ENCODE peak calls at places on chromosomes 4 and X, in six cellular contexts. One of them, this sample, is unnamed.

GRCh38 chr4:13865871-13866669 is 238.5 kb upstream of the BOD1L1 start:
- DNase-seq in transverse colon: no peak
- DNase-seq in ovary: no peak
- DNase-seq in suprapubic skin: no peak
- DNase-seq in H1: no peak
- DNase-seq in spleen: no peak
- DNase-seq in this sample: no peak

GRCh38 chr4:134200811-134201215 is 776 bp downstream of the PABPC4L start:
- DNase-seq in transverse colon: no peak
- DNase-seq in ovary: no peak
- DNase-seq in suprapubic skin: no peak
- DNase-seq in H1: no peak
- DNase-seq in spleen: peak
- DNase-seq in this sample: peak

GRCh38 chr4:23942491-23942890 is 52.6 kb upstream of the PPARGC1A start:
- DNase-seq in transverse colon: no peak
- DNase-seq in ovary: no peak
- DNase-seq in suprapubic skin: no peak
- DNase-seq in H1: no peak
- DNase-seq in spleen: no peak
- DNase-seq in this sample: no peak

GRCh38 chrX:133412246-133412645 is 3.0 kb downstream of the GPC4 start:
- DNase-seq in transverse colon: no peak
- DNase-seq in ovary: no peak
- DNase-seq in suprapubic skin: no peak
- DNase-seq in H1: no peak
- DNase-seq in spleen: no peak
- DNase-seq in this sample: no peak

GRCh38 chr4:41141910-41142309 is 72.4 kb downstream of the APBB2 start:
- DNase-seq in transverse colon: no peak
- DNase-seq in ovary: no peak
- DNase-seq in suprapubic skin: no peak
- DNase-seq in H1: no peak
- DNase-seq in spleen: no peak
- DNase-seq in this sample: no peak

GRCh38 chr4:48226199-48226598 is 43.4 kb downstream of the TEC start:
- DNase-seq in transverse colon: no peak
- DNase-seq in ovary: no peak
- DNase-seq in suprapubic skin: no peak
- DNase-seq in H1: no peak
- DNase-seq in spleen: no peak
- DNase-seq in this sample: no peak

GRCh38 chrX:74521961-74522833 is 92.2 kb downstream of the RLIM start:
- DNase-seq in transverse colon: no peak
- DNase-seq in ovary: peak
- DNase-seq in suprapubic skin: no peak
- DNase-seq in H1: no peak
- DNase-seq in spleen: no peak
- DNase-seq in this sample: no peak

GRCh38 chrX:44043496-44043895 is 70.3 kb upstream of the NDP start:
- DNase-seq in transverse colon: no peak
- DNase-seq in ovary: no peak
- DNase-seq in suprapubic skin: no peak
- DNase-seq in H1: no peak
- DNase-seq in spleen: no peak
- DNase-seq in this sample: no peak

GRCh38 chrX:134886201-134886600 is 104.6 kb upstream of the SMIM10 start:
- DNase-seq in transverse colon: no peak
- DNase-seq in ovary: no peak
- DNase-seq in suprapubic skin: no peak
- DNase-seq in H1: no peak
- DNase-seq in spleen: no peak
- DNase-seq in this sample: no peak

GRCh38 chr4:100289980-100290379 is 99.7 kb upstream of the DDIT4L start:
- DNase-seq in transverse colon: no peak
- DNase-seq in ovary: no peak
- DNase-seq in suprapubic skin: no peak
- DNase-seq in H1: no peak
- DNase-seq in spleen: no peak
- DNase-seq in this sample: no peak

GRCh38 chrX:43750248-43750676 is 94.2 kb downstream of the MAOA start:
- DNase-seq in transverse colon: peak
- DNase-seq in ovary: peak
- DNase-seq in suprapubic skin: peak
- DNase-seq in H1: peak
- DNase-seq in spleen: no peak
- DNase-seq in this sample: no peak

GRCh38 chrX:1465261-1466231 is 12.8 kb upstream of the ASMTL start:
- DNase-seq in transverse colon: no peak
- DNase-seq in ovary: no peak
- DNase-seq in suprapubic skin: peak
- DNase-seq in H1: peak
- DNase-seq in spleen: peak
- DNase-seq in this sample: peak

GRCh38 chr4:84677093-84677492 is 94.2 kb downstream of the CDS1 start:
- DNase-seq in transverse colon: no peak
- DNase-seq in ovary: no peak
- DNase-seq in suprapubic skin: no peak
- DNase-seq in H1: no peak
- DNase-seq in spleen: no peak
- DNase-seq in this sample: no peak

GRCh38 chr4:37381040-37381668 is 136.6 kb downstream of the NWD2 start:
- DNase-seq in transverse colon: no peak
- DNase-seq in ovary: no peak
- DNase-seq in suprapubic skin: no peak
- DNase-seq in H1: no peak
- DNase-seq in spleen: no peak
- DNase-seq in this sample: no peak

DNA sequence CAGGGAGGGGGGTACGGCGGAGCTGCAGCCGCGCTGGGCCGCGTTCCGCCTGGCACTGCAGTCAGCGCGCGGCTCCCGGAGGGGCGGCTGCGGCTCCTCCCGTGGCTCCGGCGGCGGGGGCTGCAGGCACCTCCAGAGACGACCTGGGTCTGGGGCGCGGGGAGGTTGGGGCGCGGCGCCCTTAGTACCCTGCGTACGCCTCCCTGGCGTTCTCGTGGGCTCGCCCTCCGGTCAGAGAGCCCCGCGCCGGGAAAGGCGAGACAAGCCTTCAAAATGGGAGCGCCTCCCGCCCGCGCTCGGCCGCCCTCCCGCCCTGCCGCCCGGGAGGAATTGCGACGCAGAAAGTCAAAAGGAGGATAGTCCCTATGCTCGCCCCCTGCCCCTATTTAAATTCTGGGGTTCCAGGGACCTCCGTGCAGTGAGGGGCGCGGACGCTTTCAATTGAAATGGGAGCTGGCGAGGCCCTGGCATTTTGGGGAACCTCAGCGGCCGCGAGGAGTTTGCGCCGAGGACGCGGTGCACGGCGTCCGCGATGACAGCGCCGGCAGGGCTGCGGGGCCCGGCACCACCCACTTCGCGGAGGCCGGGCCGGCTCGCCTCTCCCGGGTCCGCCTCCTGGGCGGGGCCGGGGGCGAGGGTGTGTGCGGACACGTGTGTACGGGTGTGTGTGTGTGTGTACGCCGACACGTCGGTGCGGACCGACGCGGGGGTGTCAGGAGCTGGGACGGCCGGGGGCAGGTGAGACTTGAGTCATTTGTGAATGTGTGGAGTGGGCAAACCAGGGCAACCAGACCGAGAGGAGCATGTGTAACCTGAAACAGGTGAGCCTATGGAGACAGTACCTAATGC is 544 bp downstream of the HERC3 start:
- DNase-seq in transverse colon: peak
- DNase-seq in ovary: peak
- DNase-seq in suprapubic skin: peak
- DNase-seq in H1: peak
- DNase-seq in spleen: peak
- DNase-seq in this sample: peak
- TF ChIP-seq POLR2A in transverse colon: peak
- TF ChIP-seq POLR2A in ovary: peak
- TF ChIP-seq POLR2A in suprapubic skin: no peak
- TF ChIP-seq POLR2A in H1: no peak
- TF ChIP-seq POLR2A in spleen: peak
- TF ChIP-seq POLR2A in this sample: no peak

GRCh38 chr4:148998719-148999118 is 556.5 kb upstream of the NR3C2 start:
- DNase-seq in transverse colon: no peak
- DNase-seq in ovary: no peak
- DNase-seq in suprapubic skin: no peak
- DNase-seq in H1: peak
- DNase-seq in spleen: no peak
- DNase-seq in this sample: no peak
- TF ChIP-seq CTCF in transverse colon: no peak
- TF ChIP-seq CTCF in ovary: no peak
- TF ChIP-seq CTCF in suprapubic skin: no peak
- TF ChIP-seq CTCF in H1: peak
- TF ChIP-seq CTCF in spleen: peak
- TF ChIP-seq CTCF in this sample: no peak

DNA sequence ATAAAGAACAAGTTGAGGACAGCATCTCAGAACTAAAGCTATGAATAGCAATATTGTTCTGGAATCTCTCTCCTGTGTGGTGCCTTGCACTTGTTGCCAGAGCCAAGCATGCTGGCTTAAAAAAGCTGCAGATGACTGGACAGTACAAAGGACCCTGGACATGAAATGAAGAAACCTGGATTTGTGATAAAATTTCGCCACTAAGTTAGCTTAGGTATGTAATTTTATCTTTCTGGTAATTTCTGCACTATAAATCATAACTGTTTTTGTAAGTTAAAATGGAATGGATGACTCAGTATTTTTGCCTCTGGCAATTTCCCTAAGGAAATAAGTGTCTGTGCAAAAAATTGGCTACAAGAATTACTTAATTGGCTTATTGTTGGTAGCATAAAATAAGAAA is 317.2 kb downstream of the CAMK2D start:
- DNase-seq in transverse colon: no peak
- DNase-seq in ovary: no peak
- DNase-seq in suprapubic skin: no peak
- DNase-seq in H1: no peak
- DNase-seq in spleen: no peak
- DNase-seq in this sample: no peak
- H3K4me3 ChIP-seq in transverse colon: no peak
- H3K4me3 ChIP-seq in ovary: no peak
- H3K4me3 ChIP-seq in suprapubic skin: no peak
- H3K4me3 ChIP-seq in H1: no peak
- H3K4me3 ChIP-seq in spleen: no peak
- H3K4me3 ChIP-seq in this sample: no peak

GRCh38 chr4:7792616-7793015 is 147.0 kb downstream of the AFAP1 start:
- DNase-seq in transverse colon: no peak
- DNase-seq in ovary: no peak
- DNase-seq in suprapubic skin: peak
- DNase-seq in H1: no peak
- DNase-seq in spleen: peak
- DNase-seq in this sample: no peak
- TF ChIP-seq POLR2A in transverse colon: no peak
- TF ChIP-seq POLR2A in ovary: no peak
- TF ChIP-seq POLR2A in suprapubic skin: no peak
- TF ChIP-seq POLR2A in H1: no peak
- TF ChIP-seq POLR2A in spleen: no peak
- TF ChIP-seq POLR2A in this sample: no peak

DNA sequence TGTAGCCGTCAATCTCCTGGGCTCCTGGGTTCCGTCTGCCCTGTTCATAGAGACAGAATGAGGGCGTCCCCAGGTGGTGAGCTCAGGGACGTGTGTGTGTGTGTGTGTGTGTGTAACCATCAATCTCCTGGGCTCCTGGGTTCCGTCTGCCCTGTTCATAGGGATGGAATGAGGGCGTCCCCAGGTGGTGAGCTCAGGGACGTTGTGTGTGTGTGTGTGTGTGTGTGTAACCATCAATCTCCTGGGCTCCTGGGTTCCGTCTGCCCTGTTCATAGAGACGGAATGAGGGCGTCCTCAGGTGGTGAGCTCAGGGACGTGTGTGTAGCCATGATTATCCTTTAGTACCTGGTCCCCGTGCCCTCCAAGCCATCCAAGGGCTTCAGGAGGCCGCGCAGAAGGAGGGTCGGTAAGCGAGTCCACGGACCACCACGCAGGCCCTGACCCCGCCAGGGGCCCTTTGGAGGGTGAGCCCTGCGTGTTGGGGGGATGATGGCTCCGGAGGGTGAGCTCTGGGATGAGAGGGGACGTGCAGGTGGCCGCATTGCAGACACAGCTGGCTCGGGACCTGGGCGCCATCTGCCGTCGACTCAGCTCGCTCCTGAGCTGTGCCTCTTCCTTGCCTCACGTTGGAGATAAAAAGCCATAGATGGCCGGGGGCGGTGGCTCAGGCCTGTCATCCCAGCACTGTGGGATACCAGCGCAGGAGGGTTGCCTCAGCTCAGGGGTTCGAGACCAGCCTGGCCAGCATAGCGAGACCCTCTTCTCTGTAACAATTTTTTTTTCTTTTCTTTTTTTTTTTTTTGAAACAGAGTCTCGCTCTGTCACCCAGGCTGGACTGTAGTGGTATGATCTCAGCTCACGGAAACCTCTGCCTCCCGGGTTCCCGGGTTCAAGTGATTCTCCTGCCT is 5.4 kb upstream of the GTPBP6 start:
- DNase-seq in transverse colon: peak
- DNase-seq in ovary: no peak
- DNase-seq in suprapubic skin: peak
- DNase-seq in H1: no peak
- DNase-seq in spleen: peak
- DNase-seq in this sample: no peak
- TF ChIP-seq CTCF in transverse colon: no peak
- TF ChIP-seq CTCF in ovary: no peak
- TF ChIP-seq CTCF in suprapubic skin: no peak
- TF ChIP-seq CTCF in H1: no peak
- TF ChIP-seq CTCF in spleen: no peak
- TF ChIP-seq CTCF in this sample: no peak

DNA sequence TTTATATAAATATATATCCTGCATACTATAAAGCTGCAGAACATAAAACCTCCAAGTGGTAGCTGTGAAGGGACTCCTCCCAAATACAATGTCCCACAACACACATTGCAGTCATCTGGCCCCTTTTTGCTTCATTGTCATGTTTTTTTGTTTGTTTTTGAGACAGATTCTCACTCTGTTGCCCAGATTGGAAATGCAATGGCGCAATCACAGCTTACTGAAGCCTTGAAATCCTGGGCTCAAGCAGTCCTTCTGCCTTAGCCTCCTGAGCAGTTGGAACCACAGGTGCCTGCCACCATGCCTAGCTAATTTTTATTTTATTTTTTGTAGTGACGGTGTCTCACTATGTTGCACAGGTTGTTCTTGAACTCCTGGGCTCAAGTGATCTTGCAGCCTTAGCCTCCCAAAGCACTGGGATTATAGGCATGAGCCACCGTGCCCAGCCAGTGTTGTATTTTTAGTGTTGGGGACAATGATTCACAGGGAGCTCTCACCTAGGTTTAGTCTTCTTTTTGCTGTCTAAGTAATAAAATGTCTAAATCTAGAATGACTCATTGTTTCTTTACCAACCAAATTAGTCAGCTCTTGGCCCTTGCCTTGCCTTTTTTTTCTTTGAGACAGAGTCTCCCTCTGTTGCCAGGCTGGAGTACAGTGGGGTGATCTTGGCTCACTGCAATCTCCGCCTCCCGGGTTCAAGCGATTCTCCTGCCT is 24.0 kb upstream of the XIAP start:
- DNase-seq in transverse colon: peak
- DNase-seq in ovary: no peak
- DNase-seq in suprapubic skin: no peak
- DNase-seq in H1: no peak
- DNase-seq in spleen: no peak
- DNase-seq in this sample: no peak
- H3K4me3 ChIP-seq in transverse colon: no peak
- H3K4me3 ChIP-seq in ovary: no peak
- H3K4me3 ChIP-seq in suprapubic skin: no peak
- H3K4me3 ChIP-seq in H1: no peak
- H3K4me3 ChIP-seq in spleen: no peak
- H3K4me3 ChIP-seq in this sample: no peak

This sample was measured in lower leg skin.